ENCODE peak calls at places on chromosomes 1 and 21, in seven cellular contexts. Q is HFF-Myc; S is stimulated activated CD8-positive, alpha-beta memory T cell treated with anti-CD3 and anti-CD28 coated beads, Interleukin-7, amount 100 ng/mL, for 1 hour; B is A172; K is NCI-H526; I is NCI-H1694; O is stimulated activated CD4-positive, alpha-beta T cell treated with anti-CD3 and anti-CD28 coated beads, Interleukin-2, amount 100 ng/mL, for 24 hours. X is an unnamed sample.

GRCh38 chr1:61337471-61337870 is 255.1 kb downstream of the NFIA start:
- DNase-seq in Q (no peak), S (no peak), B (no peak), K (no peak), I (no peak), O (no peak), X (no peak)

GRCh38 chr1:50699795-50700194 is 260.3 kb downstream of the FAF1 start:
- DNase-seq in Q (no peak), S (no peak), B (no peak), K (no peak), I (no peak), O (no peak), X (no peak)

GRCh38 chr21:20301395-20301794 is 696.8 kb upstream of the NCAM2 start:
- DNase-seq in Q (no peak), S (no peak), B (no peak), K (no peak), I (no peak), O (no peak), X (no peak)

GRCh38 chr1:54857741-54858665 is 29.0 kb downstream of the DHCR24 start:
- DNase-seq in Q (no peak), S (no peak), B (peak; percentile 36), K (peak; percentile 22), I (no peak), O (no peak), X (no peak)

GRCh38 chr1:194117582-194117981 is 931.2 kb upstream of the B3GALT2 start:
- DNase-seq in Q (no peak), S (no peak), B (no peak), K (peak; percentile 3), I (no peak), O (no peak), X (no peak)

GRCh38 chr1:16606106-16606505 is 7.3 kb downstream of the NBPF1 start:
- DNase-seq in Q (no peak), S (no peak), B (no peak), K (no peak), I (no peak), O (peak; percentile 12), X (no peak)

GRCh38 chr21:45938453-45938755 is 43.2 kb upstream of the COL6A1 start:
- DNase-seq in Q (no peak), S (no peak), B (no peak), K (no peak), I (no peak), O (no peak), X (no peak)

GRCh38 chr1:90723561-90724108 is 6.5 kb upstream of the BARHL2 start:
- DNase-seq in Q (no peak), S (no peak), B (no peak), K (peak; percentile 7), I (no peak), O (no peak), X (no peak)

GRCh38 chr1:93681095-93681548 is 515 bp downstream of the BCAR3 start:
- DNase-seq in Q (no peak), S (no peak), B (no peak), K (no peak), I (no peak), O (no peak), X (no peak)

GRCh38 chr1:153527023-153527724 is 8.6 kb downstream of the S100A6 start:
- DNase-seq in Q (no peak), S (no peak), B (no peak), K (no peak), I (no peak), O (no peak), X (no peak)

GRCh38 chr21:29233611-29234540 is 64.8 kb upstream of the BACH1 start:
- DNase-seq in Q (no peak), S (no peak), B (peak; percentile 26), K (no peak), I (no peak), O (peak; percentile 32), X (no peak)

GRCh38 chr1:113247355-113247754 is 143.0 kb upstream of the MAGI3 start:
- DNase-seq in Q (no peak), S (no peak), B (no peak), K (peak; percentile 23), I (no peak), O (no peak), X (no peak)

GRCh38 chr1:59560807-59561450 is 253.8 kb upstream of the HOOK1 start:
- DNase-seq in Q (no peak), S (no peak), B (no peak), K (no peak), I (no peak), O (no peak), X (no peak)

GRCh38 chr1:11634759-11635158 is 19.5 kb downstream of the FBXO2 start:
- DNase-seq in Q (no peak), S (no peak), B (no peak), K (peak; percentile 82), I (no peak), O (no peak), X (no peak)

GRCh38 chr1:154414606-154415005 is 9.5 kb downstream of the IL6R start:
- DNase-seq in Q (no peak), S (no peak), B (no peak), K (no peak), I (no peak), O (no peak), X (no peak)

GRCh38 chr1:10082785-10083479 is 50.2 kb downstream of the UBE4B start:
- DNase-seq in Q (no peak), S (no peak), B (no peak), K (no peak), I (no peak), O (no peak), X (no peak)